ENCODE peak calls at places on chromosomes 7 and 10, in four cellular contexts. R is gastrocnemius medialis, M is transverse colon, G is SK-N-SH. E is an unnamed sample.

GRCh38 chr7:147885906-147886305 is 704.7 kb upstream of the C7orf33 start:
- DNase-seq in R (no peak), M (no peak), G (no peak), E (no peak)

GRCh38 chr10:15748137-15748536 is 28.4 kb upstream of the ITGA8 start:
- DNase-seq in R (no peak), M (peak; percentile 35), G (no peak), E (no peak)

GRCh38 chr10:103273026-103273425 is 3.9 kb upstream of the INA start:
- DNase-seq in R (peak; percentile 37), M (no peak), G (no peak), E (no peak)

GRCh38 chr7:128867241-128867640 is 4.6 kb downstream of the ATP6V1F start:
- DNase-seq in R (no peak), M (no peak), G (no peak), E (no peak)

GRCh38 chr10:118500477-118501104 is 94.9 kb downstream of the PRLHR start:
- DNase-seq in R (no peak), M (no peak), G (peak; percentile 47), E (no peak)

GRCh38 chr7:79401254-79401653 is 52.2 kb downstream of the MAGI2 start:
- DNase-seq in R (no peak), M (no peak), G (no peak), E (no peak)

GRCh38 chr7:140215281-140215680 is 38.5 kb upstream of the KDM7A start:
- DNase-seq in R (no peak), M (no peak), G (no peak), E (no peak)

GRCh38 chr7:132001166-132001565 is 444.7 kb upstream of the PODXL start:
- DNase-seq in R (no peak), M (no peak), G (no peak), E (no peak)

GRCh38 chr10:121952226-121952625 is 22.8 kb downstream of the NSMCE4A start:
- DNase-seq in R (no peak), M (no peak), G (no peak), E (no peak)

GRCh38 chr10:80204801-80205477 is 398 bp downstream of the ANXA11 start:
- DNase-seq in R (no peak), M (peak; percentile 47), G (peak; percentile 81), E (peak; percentile 30)

GRCh38 chr7:74199551-74200355 is 10.1 kb upstream of the LAT2 start:
- DNase-seq in R (no peak), M (no peak), G (no peak), E (no peak)

GRCh38 chr7:43648725-43649406 is 66.0 kb downstream of the STK17A start:
- DNase-seq in R (no peak), M (peak; percentile 68), G (no peak), E (no peak)

GRCh38 chr10:88272186-88272585 is 310.9 kb downstream of the RNLS start:
- DNase-seq in R (no peak), M (no peak), G (no peak), E (no peak)

GRCh38 chr10:7186387-7187032 is 224.3 kb downstream of the SFMBT2 start:
- DNase-seq in R (no peak), M (no peak), G (no peak), E (no peak)

GRCh38 chr10:24453404-24453830 is 244.5 kb downstream of the KIAA1217 start:
- DNase-seq in R (no peak), M (no peak), G (peak; percentile 17), E (no peak)

GRCh38 chr10:47336387-47337134 is 11.6 kb upstream of the RBP3 start:
- DNase-seq in R (no peak), M (no peak), G (no peak), E (no peak)

GRCh38 chr10:29858352-29859267 is 200.8 kb downstream of the JCAD start:
- DNase-seq in R (peak; percentile 89), M (peak; percentile 60), G (peak; percentile 31), E (peak; percentile 26)

GRCh38 chr10:84355106-84355505 is 26.7 kb downstream of the CCSER2 start:
- DNase-seq in R (no peak), M (no peak), G (no peak), E (no peak)

GRCh38 chr10:44703241-44704155 is 207.6 kb upstream of the TMEM72 start:
- DNase-seq in R (no peak), M (no peak), G (no peak), E (no peak)

GRCh38 chr7:95607477-95608010 is 11.2 kb upstream of the PDK4 start:
- DNase-seq in R (no peak), M (no peak), G (no peak), E (no peak)

GRCh38 chr10:29820890-29821398 is 186.2 kb upstream of the SVIL start:
- DNase-seq in R (peak; percentile 80), M (peak; percentile 31), G (no peak), E (no peak)

GRCh38 chr7:21947056-21947455 is 1.4 kb upstream of the CDCA7L start:
- DNase-seq in R (no peak), M (no peak), G (no peak), E (no peak)

GRCh38 chr7:926061-927030 is 28.1 kb downstream of the ADAP1 start:
- DNase-seq in R (peak; percentile 8), M (peak; percentile 91), G (no peak), E (peak; percentile 11)

GRCh38 chr10:79044036-79044664 is 24.6 kb upstream of the ZMIZ1 start:
- DNase-seq in R (no peak), M (no peak), G (no peak), E (no peak)

GRCh38 chr10:6507311-6507710 is 72.8 kb downstream of the PRKCQ start:
- DNase-seq in R (no peak), M (no peak), G (no peak), E (no peak)

GRCh38 chr7:105768117-105768516 is 108.3 kb downstream of the ATXN7L1 start:
- DNase-seq in R (no peak), M (no peak), G (no peak), E (no peak)

GRCh38 chr10:45372251-45372951 is 1.6 kb upstream of the ALOX5 start:
- DNase-seq in R (no peak), M (no peak), G (no peak), E (no peak)

GRCh38 chr7:140069298-140069949 is 6.7 kb upstream of the PARP12 start:
- DNase-seq in R (no peak), M (no peak), G (no peak), E (no peak)

GRCh38 chr7:150428671-150429451 is 21.6 kb upstream of the GIMAP8 start:
- DNase-seq in R (no peak), M (peak; percentile 72), G (no peak), E (no peak)

GRCh38 chr7:30159698-30160143 is 24.9 kb downstream of the MTURN start:
- DNase-seq in R (no peak), M (peak; percentile 41), G (peak; percentile 52), E (peak; percentile 28)

GRCh38 chr10:34895977-34896376 is 80.9 kb upstream of the PARD3 start:
- DNase-seq in R (no peak), M (no peak), G (no peak), E (no peak)

GRCh38 chr10:112915590-112916572 is 34.2 kb upstream of the TCF7L2 start:
- DNase-seq in R (no peak), M (peak; percentile 86), G (no peak), E (no peak)

GRCh38 chr7:27605689-27606269 is 56.9 kb downstream of the HIBADH start:
- DNase-seq in R (no peak), M (no peak), G (no peak), E (no peak)

GRCh38 chr7:158003441-158004122 is 584.0 kb downstream of the PTPRN2 start:
- DNase-seq in R (no peak), M (no peak), G (no peak), E (no peak)
- H3K9me3 ChIP-seq in R (no peaks in the 10 kb centered on the region), M (no peaks in the 10 kb centered on the region), G (peaks cover 5% of the 10 kb centered on the region), E (no peaks in the 10 kb centered on the region)

GRCh38 chr7:52647046-52647445 is 388.4 kb upstream of the POM121L12 start:
- DNase-seq in R (no peak), M (no peak), G (no peak), E (no peak)

DNA sequence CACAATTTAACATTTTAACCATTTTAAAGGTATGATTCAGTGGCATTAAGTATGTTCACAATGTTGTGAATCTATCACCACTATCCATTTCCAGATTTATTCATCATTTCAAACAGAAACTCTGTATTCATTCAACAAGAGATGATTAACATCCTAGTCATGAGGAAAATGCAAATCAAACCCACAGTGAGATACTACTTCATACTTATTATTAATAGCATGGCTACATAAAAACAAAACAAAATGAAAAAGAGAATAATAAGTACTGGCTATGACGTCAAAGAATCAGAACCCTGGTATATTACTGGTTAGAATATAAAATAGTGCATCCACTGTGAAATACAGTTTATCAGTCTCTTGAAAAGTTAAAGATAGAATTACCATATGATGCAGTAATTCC is 386.5 kb upstream of the POM121L12 start:
- DNase-seq in R (no peak), M (no peak), G (no peak), E (no peak)
- H3K9me3 ChIP-seq in R (no peaks in the 10 kb centered on the region), M (no peaks in the 10 kb centered on the region), G (peaks cover 9% of the 10 kb centered on the region), E (no peaks in the 10 kb centered on the region)

GRCh38 chr10:131400518-131400917 is 89.0 kb upstream of the TCERG1L start:
- DNase-seq in R (no peak), M (no peak), G (no peak), E (no peak)
- H3K9me3 ChIP-seq in R (no peaks in the 10 kb centered on the region), M (no peaks in the 10 kb centered on the region), G (no peaks in the 10 kb centered on the region), E (no peaks in the 10 kb centered on the region)

GRCh38 chr7:157483515-157483914 is 146.7 kb downstream of the DNAJB6 start:
- DNase-seq in R (peak; percentile 3), M (no peak), G (no peak), E (no peak)

GRCh38 chr7:157482517-157483120 is 145.8 kb downstream of the DNAJB6 start:
- DNase-seq in R (no peak), M (no peak), G (no peak), E (no peak)

GRCh38 chr7:157485361-157485831 is 148.6 kb downstream of the DNAJB6 start:
- DNase-seq in R (no peak), M (no peak), G (no peak), E (no peak)

GRCh38 chr7:157484411-157485081 is 147.7 kb downstream of the DNAJB6 start:
- DNase-seq in R (no peak), M (no peak), G (no peak), E (no peak)

GRCh38 chr7:157483971-157484410 is 147.2 kb downstream of the DNAJB6 start:
- DNase-seq in R (peak; percentile 1), M (no peak), G (no peak), E (no peak)
- H3K9me3 ChIP-seq in R (no peaks in the 10 kb centered on the region), M (no peaks in the 10 kb centered on the region), G (no peaks in the 10 kb centered on the region), E (no peaks in the 10 kb centered on the region)

GRCh38 chr7:157667731-157668130 is 330.9 kb downstream of the DNAJB6 start:
- DNase-seq in R (no peak), M (no peak), G (no peak), E (no peak)
- H3K9me3 ChIP-seq in R (no peaks in the 10 kb centered on the region), M (no peaks in the 10 kb centered on the region), G (no peaks in the 10 kb centered on the region), E (no peaks in the 10 kb centered on the region)

GRCh38 chr7:153902857-153903256 is 149.3 kb upstream of the DPP6 start:
- DNase-seq in R (peak; percentile 42), M (no peak), G (no peak), E (no peak)
- H3K9me3 ChIP-seq in R (no peaks in the 10 kb centered on the region), M (no peaks in the 10 kb centered on the region), G (peaks cover 7% of the 10 kb centered on the region), E (no peaks in the 10 kb centered on the region)

GRCh38 chr7:153564391-153564790 is 487.8 kb upstream of the DPP6 start:
- DNase-seq in R (no peak), M (no peak), G (no peak), E (no peak)
- H3K9me3 ChIP-seq in R (no peaks in the 10 kb centered on the region), M (no peaks in the 10 kb centered on the region), G (peaks cover 2% of the 10 kb centered on the region), E (no peaks in the 10 kb centered on the region)

GRCh38 chr7:145915679-145916078 is 200.9 kb upstream of the CNTNAP2 start:
- DNase-seq in R (no peak), M (no peak), G (no peak), E (no peak)
- H3K9me3 ChIP-seq in R (no peaks in the 10 kb centered on the region), M (peaks cover 13% of the 10 kb centered on the region), G (no peaks in the 10 kb centered on the region), E (no peaks in the 10 kb centered on the region)

E was measured in BE2C.